ENCODE peak calls at places on chromosomes 2 and 18, in seven cellular contexts. J is heart right ventricle, F is coronary artery, O is brain microvascular endothelial cell, C is dorsolateral prefrontal cortex, B is choroid plexus epithelial cell, Y is OCI-LY7. K is an unnamed sample.

GRCh38 chr2:221948076-221948475 is 350.7 kb downstream of the PAX3 start:
- DNase-seq in Y (no peak), B (no peak), O (no peak), C (no peak), J (no peak), F (no peak), K (no peak)

GRCh38 chr2:114548151-114548550 is 105.7 kb downstream of the DPP10 start:
- DNase-seq in O (no peak), C (no peak), J (no peak), F (no peak), B (no peak), Y (no peak), K (no peak)

GRCh38 chr2:235002198-235003095 is 50.6 kb downstream of the SH3BP4 start:
- DNase-seq in B (peak), O (no peak), J (no peak), Y (no peak), C (no peak), F (no peak), K (no peak)

GRCh38 chr18:49842656-49843055 is 29.3 kb upstream of the ACAA2 start:
- DNase-seq in O (no peak), J (no peak), B (no peak), Y (no peak), F (no peak), C (no peak), K (no peak)

GRCh38 chr2:43391877-43392214 is 165.4 kb upstream of the ZFP36L2 start:
- DNase-seq in O (no peak), F (no peak), C (no peak), J (no peak), B (peak), Y (no peak), K (no peak)

GRCh38 chr2:212539145-212539880 is 711 bp upstream of the ERBB4 start:
- DNase-seq in B (no peak), Y (no peak), C (peak), O (no peak), F (peak), J (peak), K (no peak)

GRCh38 chr2:241844831-241845578 is 13.7 kb downstream of the PDCD1 start:
- DNase-seq in C (no peak), O (no peak), Y (no peak), J (no peak), B (no peak), F (no peak), K (no peak)

GRCh38 chr2:148554459-148555247 is 89.9 kb upstream of the EPC2 start:
- DNase-seq in C (no peak), Y (no peak), B (no peak), J (no peak), F (no peak), O (peak), K (no peak)

GRCh38 chr2:70255637-70256314 is 2.2 kb upstream of the PCYOX1 start:
- DNase-seq in B (no peak), J (no peak), Y (no peak), C (no peak), F (no peak), O (no peak), K (no peak)

GRCh38 chr2:113851640-113852039 is 38.2 kb upstream of the ACTR3 start:
- DNase-seq in C (no peak), Y (no peak), J (no peak), O (peak), F (no peak), B (peak), K (no peak)

GRCh38 chr2:121228521-121228920 is 56.5 kb downstream of the TFCP2L1 start:
- DNase-seq in J (no peak), B (no peak), F (no peak), Y (no peak), O (no peak), C (no peak), K (no peak)

GRCh38 chr2:85892216-85892944 is 3.6 kb upstream of the ST3GAL5 start:
- DNase-seq in C (no peak), F (no peak), Y (no peak), J (no peak), B (no peak), O (no peak), K (no peak)

GRCh38 chr2:28399289-28399688 is 6.6 kb downstream of the FOSL2 start:
- DNase-seq in C (no peak), Y (no peak), B (no peak), J (no peak), O (no peak), F (no peak), K (no peak)
- H3K4me3 ChIP-seq in C (no peak), Y (no peak), B (no peak), J (no peak), O (no peak), F (peak), K (peak)

GRCh38 chr2:219206442-219207253 is at the start of gene ZFAND2B:
- DNase-seq in C (peak), F (peak), B (peak), O (peak), J (peak), Y (peak), K (no peak)
- TF ChIP-seq CTCF in C (peak), F (no peak), B (no peak), O (peak), J (no peak), Y (no peak), K (no peak)

DNA sequence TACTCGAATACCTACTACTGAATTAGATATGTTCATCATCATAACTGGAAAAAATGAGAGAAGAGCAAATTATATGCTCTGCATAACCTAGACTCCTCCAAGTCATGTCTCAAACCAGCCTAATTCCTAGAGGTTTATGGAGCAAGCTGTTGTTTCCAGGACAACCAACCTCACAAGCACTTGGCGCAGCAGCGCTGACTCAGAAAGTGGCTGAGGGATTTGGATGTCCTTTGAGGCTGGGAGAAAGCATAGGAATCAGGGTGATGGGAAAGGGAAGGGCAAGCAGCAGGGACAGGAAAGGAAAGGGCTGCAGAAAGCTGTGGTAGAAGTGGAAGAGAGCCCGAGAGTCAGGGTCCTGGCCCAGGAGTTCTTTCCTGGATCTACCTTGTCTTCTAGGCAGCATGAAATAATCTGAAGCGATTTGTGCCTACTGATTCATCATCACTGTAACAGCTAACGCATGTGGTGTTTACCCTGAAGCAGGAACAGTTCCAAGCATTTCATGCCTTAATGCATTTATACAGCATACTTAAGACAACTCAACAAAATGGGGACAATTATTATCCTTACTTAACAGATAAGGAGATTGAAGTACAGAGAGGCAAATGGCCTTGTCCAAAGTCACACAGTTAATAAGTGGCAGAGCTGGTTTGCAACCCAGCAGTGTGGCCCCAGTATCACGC is 3.7 kb downstream of the PLEK start:
- DNase-seq in J (no peak), O (peak), Y (peak), C (peak), B (peak), F (no peak), K (peak)
- H3K4me3 ChIP-seq in J (no peak), O (no peak), Y (no peak), C (no peak), B (no peak), F (no peak), K (no peak)

GRCh38 chr2:108031471-108031941 is 45.2 kb downstream of the SLC5A7 start:
- DNase-seq in B (no peak), J (no peak), C (no peak), O (no peak), F (no peak), Y (no peak), K (no peak)

GRCh38 chr2:108029912-108030311 is 43.6 kb downstream of the SLC5A7 start:
- DNase-seq in F (no peak), B (no peak), J (no peak), Y (no peak), O (no peak), C (no peak), K (no peak)

GRCh38 chr2:108034843-108035242 is 48.5 kb downstream of the SLC5A7 start:
- DNase-seq in O (no peak), B (no peak), Y (no peak), F (no peak), J (no peak), C (no peak), K (no peak)
- TF ChIP-seq CTCF in O (no peak), B (no peak), Y (peak), F (no peak), J (no peak), C (no peak), K (no peak)

GRCh38 chr2:23940976-23941605 is 828 bp downstream of the UBXN2A start:
- DNase-seq in B (peak), Y (peak), C (no peak), J (no peak), F (no peak), O (peak), K (no peak)
- H3K4me3 ChIP-seq in B (peak), Y (peak), C (peak), J (peak), F (peak), O (peak), K (peak)